ENCODE peak calls at places on chromosome 11, in seven cellular contexts. H is endothelial cell, U is glutamatergic neuron, K is astrocyte of the spinal cord, Z is thyroid gland, E is spleen, D is stomach. C is an unnamed sample.

GRCh38 chr11:109970516-109971183 is 122.5 kb upstream of the ZC3H12C start:
- DNase-seq in E (no peak), K (no peak), U (no peak), Z (no peak), D (no peak), H (no peak), C (no peak)

GRCh38 chr11:73404048-73404447 is 27.8 kb downstream of the RELT start:
- DNase-seq in H (peak), U (peak), D (peak), E (peak), Z (peak), K (peak), C (no peak)

GRCh38 chr11:116579857-116580727 is 192.7 kb downstream of the BUD13 start:
- DNase-seq in H (no peak), Z (no peak), U (peak), D (no peak), K (no peak), E (peak), C (no peak)

GRCh38 chr11:114109206-114110090 is 49.9 kb downstream of the ZBTB16 start:
- DNase-seq in H (no peak), D (no peak), K (no peak), U (no peak), E (no peak), Z (no peak), C (no peak)

GRCh38 chr11:62601114-62601363 is 626 bp downstream of the MTA2 start:
- DNase-seq in D (peak), Z (peak), K (no peak), E (peak), U (no peak), H (no peak), C (no peak)

GRCh38 chr11:33552756-33553155 is 147.9 kb downstream of the C11orf91 start:
- DNase-seq in U (no peak), D (no peak), E (no peak), K (peak), Z (no peak), H (no peak), C (no peak)

GRCh38 chr11:95084509-95084908 is 5.1 kb upstream of the ENDOD1 start:
- DNase-seq in K (no peak), H (no peak), D (no peak), Z (peak), U (no peak), E (no peak), C (no peak)

GRCh38 chr11:82731691-82732277 is 1.9 kb downstream of the FAM181B start:
- DNase-seq in E (no peak), D (no peak), K (no peak), U (no peak), Z (no peak), H (no peak), C (no peak)

GRCh38 chr11:86091566-86091965 is 22.7 kb upstream of the PICALM start:
- DNase-seq in U (no peak), K (peak), E (no peak), H (no peak), D (no peak), Z (no peak), C (no peak)

GRCh38 chr11:12744831-12745502 is 70.7 kb downstream of the TEAD1 start:
- DNase-seq in H (no peak), U (no peak), Z (peak), K (peak), E (no peak), D (no peak), C (no peak)

GRCh38 chr11:6799402-6799801 is at the start of gene OR6A2:
- DNase-seq in U (no peak), Z (no peak), H (no peak), D (no peak), K (no peak), E (no peak), C (no peak)

GRCh38 chr11:19578871-19579270 is 133.8 kb upstream of the NAV2 start:
- DNase-seq in U (no peak), K (no peak), H (no peak), D (no peak), Z (no peak), E (no peak), C (no peak)

GRCh38 chr11:108685419-108686161 is 20.7 kb downstream of the DDX10 start:
- DNase-seq in D (no peak), U (no peak), E (no peak), Z (no peak), H (no peak), K (peak), C (no peak)

GRCh38 chr11:67611165-67611564 is 4.4 kb downstream of the NDUFV1 start:
- DNase-seq in D (no peak), H (no peak), E (peak), U (no peak), Z (no peak), K (no peak), C (no peak)

GRCh38 chr11:126363706-126364245 is 8.3 kb downstream of the ST3GAL4 start:
- DNase-seq in D (no peak), U (no peak), H (no peak), Z (no peak), K (no peak), E (peak), C (peak)

GRCh38 chr11:63537293-63538101 is 889 bp downstream of the PLAAT4 start:
- DNase-seq in H (no peak), E (no peak), D (peak), Z (peak), U (no peak), K (peak), C (peak)

GRCh38 chr11:63917685-63918523 is 940 bp upstream of the RCOR2 start:
- DNase-seq in H (peak), E (no peak), D (peak), Z (peak), U (peak), K (peak), C (no peak)

GRCh38 chr11:117976445-117976844 is 9.7 kb upstream of the IL10RA start:
- DNase-seq in D (no peak), U (no peak), E (no peak), K (no peak), Z (no peak), H (no peak), C (no peak)

GRCh38 chr11:47330002-47330911 is 22.2 kb downstream of the MYBPC3 start:
- DNase-seq in D (peak), H (no peak), Z (no peak), K (peak), E (peak), U (no peak), C (no peak)

GRCh38 chr11:63503492-63503891 is 2.4 kb upstream of the LGALS12 start:
- DNase-seq in H (no peak), U (no peak), E (no peak), D (no peak), Z (no peak), K (no peak), C (no peak)

GRCh38 chr11:43643898-43644625 is 36.5 kb upstream of the HSD17B12 start:
- DNase-seq in H (peak), E (peak), Z (peak), K (peak), U (peak), D (peak), C (peak)

GRCh38 chr11:33195391-33196190 is 34.3 kb upstream of the CSTF3 start:
- DNase-seq in Z (peak), E (no peak), U (no peak), D (no peak), K (no peak), H (no peak), C (no peak)

GRCh38 chr11:114308689-114309089 is 12.5 kb downstream of the NNMT start:
- DNase-seq in K (peak), Z (no peak), U (no peak), E (no peak), D (no peak), H (no peak), C (no peak)

GRCh38 chr11:115886111-115886733 is 382.0 kb upstream of the CADM1 start:
- DNase-seq in E (no peak), U (no peak), Z (no peak), H (no peak), D (no peak), K (no peak), C (no peak)

GRCh38 chr11:16605440-16605970 is 132.9 kb upstream of the C11orf58 start:
- DNase-seq in U (peak), D (peak), H (peak), K (peak), E (peak), Z (peak), C (peak)

GRCh38 chr11:1276061-1276790 is 33.2 kb downstream of the TOLLIP start:
- DNase-seq in U (no peak), E (peak), K (no peak), Z (no peak), H (no peak), D (no peak), C (no peak)

GRCh38 chr11:40293655-40294342 is 1165.7 kb downstream of the LRRC4C start:
- DNase-seq in Z (peak), H (peak), U (peak), D (peak), K (peak), E (no peak), C (peak)

GRCh38 chr11:66600219-66600923 is 7.4 kb downstream of the CCS start:
- DNase-seq in E (no peak), U (no peak), D (no peak), Z (no peak), H (no peak), K (peak), C (no peak)

GRCh38 chr11:21604564-21604963 is 588.3 kb upstream of the ANO5 start:
- DNase-seq in H (no peak), E (no peak), U (no peak), K (no peak), Z (no peak), D (no peak), C (no peak)

GRCh38 chr11:120354068-120354467 is 17.9 kb downstream of the ARHGEF12 start:
- DNase-seq in Z (no peak), K (no peak), H (no peak), D (no peak), U (no peak), E (no peak), C (no peak)

DNA sequence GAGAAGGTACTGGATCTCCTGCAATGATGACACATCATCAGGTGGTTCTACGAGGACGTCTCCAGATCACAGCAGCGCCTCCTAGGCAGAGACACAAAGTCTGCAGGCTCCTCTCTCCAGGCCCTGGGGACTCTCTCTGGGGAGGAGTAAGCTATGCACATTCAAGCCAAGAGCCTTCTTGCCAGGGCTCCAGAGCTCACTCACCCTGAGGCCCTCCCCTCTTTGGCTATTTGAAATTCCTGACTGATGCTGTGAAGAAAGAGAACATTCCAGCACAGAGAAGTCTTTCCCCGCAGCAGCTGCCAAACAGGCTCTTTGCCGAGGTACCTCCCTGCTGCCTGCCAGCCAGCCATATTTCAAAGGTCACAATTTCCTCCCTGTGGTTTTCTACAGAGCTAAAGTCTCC is 204.9 kb downstream of the CSNK2A3 start:
- DNase-seq in U (no peak), D (no peak), Z (peak), K (peak), H (no peak), E (no peak), C (peak)
- TF ChIP-seq CTCF in U (no peak), D (no peak), Z (no peak), K (peak), H (no peak), E (no peak), C (peak)

DNA sequence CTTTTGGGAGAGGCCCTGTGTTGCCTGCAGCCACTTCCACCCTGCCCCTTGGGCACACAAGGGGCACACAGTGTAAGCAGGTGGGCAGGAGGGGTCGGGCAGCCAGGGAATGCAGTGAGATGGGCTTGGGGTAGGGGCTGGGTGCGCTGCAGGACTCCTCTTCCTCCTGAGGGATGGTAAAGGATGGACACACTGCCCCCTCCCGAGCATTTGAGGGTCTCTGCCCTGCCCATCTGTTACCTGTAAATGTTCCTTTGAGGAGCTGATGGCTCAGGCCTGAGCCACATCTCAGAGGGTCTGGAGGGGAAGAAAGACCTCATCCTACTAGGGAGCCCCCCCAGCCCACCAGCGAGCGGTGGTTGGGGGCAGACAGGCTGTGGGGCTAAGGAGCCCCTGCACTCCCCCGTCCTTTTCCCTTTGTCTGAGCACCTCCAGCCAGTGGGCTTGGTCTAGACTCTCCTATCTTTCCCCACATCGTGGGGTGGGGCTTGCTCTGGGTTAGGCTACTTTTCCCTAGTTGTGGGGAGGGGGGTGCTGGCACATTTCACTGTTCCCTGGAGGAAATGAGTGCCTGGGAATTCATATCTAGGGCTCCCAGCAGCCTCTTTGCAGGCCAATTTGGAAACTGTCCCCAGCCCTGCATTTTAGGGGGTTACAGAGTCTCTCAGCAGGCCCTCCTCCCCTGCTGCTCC is 1.7 kb upstream of the TSSC4 start:
- DNase-seq in K (no peak), H (no peak), U (no peak), Z (no peak), D (no peak), E (no peak), C (no peak)
- TF ChIP-seq CTCF in K (no peak), H (no peak), U (no peak), Z (no peak), D (no peak), E (no peak), C (no peak)

GRCh38 chr11:111978028-111978771 is 41.1 kb downstream of the DIXDC1 start:
- DNase-seq in K (peak), E (no peak), Z (no peak), U (peak), H (peak), D (no peak), C (no peak)
- TF ChIP-seq CTCF in K (no peak), E (no peak), Z (no peak), U (no peak), H (no peak), D (no peak), C (no peak)

DNA sequence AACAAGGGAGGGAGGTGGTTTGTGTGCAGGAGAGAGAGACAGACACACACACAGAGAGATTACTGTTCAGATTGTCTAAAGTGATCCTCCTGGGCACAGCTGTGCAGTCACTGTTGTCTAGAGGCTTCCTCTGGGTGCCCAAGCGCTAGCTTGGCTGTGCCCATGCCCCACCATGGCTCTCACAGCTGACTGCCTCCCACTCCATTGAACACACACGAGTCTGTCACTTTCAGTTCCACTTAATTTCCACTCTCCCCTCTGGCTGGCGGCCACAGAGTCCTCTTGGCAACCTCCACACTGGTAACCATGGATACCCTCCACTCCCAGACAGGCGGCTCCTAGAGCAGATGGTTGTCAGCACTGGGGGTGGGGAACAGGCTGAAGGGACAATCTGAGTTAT is 29.1 kb downstream of the MAP6 start:
- DNase-seq in U (peak), E (peak), K (peak), H (no peak), D (peak), Z (peak), C (peak)
- TF ChIP-seq CTCF in U (no peak), E (no peak), K (no peak), H (no peak), D (no peak), Z (no peak), C (no peak)

DNA sequence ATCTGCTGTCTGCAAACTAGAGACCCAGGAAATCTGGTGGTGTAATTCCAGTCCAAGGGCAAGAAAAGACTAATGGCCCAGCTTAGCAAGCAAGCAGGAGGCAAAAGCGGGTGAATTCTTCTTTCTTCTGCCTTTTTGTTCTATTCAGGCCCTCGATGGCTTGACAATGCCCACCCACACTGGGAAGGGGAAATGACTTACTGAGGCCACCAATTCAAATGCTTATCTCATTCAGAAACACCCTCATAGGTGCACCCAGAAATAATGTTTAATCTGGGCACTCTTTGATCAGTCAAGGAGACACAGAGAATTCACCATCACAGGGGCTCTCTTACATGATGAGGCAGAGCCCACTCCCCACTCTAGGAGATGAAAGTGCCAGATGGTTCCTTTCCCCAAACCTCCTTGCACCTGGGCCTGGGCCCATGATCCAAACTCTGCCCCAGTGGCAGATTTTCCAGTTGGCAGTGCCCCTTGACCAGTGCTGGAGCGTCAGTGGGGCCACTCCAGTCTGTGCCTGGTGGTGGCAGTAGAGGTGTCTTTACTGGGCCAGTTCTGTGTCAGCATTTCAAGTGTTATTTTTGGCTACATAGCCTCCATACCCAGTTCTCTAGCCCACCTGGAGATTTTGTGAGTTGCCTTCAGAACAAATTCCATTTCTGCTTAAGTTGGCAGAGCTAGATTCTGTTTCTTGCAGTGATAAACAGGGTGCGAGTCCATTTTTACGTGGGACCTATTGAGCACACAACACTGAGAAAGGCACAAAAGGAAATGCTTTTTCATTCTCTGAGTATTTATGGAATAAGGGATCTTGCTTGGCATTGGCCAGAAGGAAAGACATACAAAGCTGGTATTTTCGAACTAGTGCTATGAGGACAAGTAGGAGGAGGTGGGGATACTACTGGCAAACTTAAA is 7.5 kb downstream of the ELMOD1 start:
- DNase-seq in Z (peak), U (peak), D (no peak), K (no peak), H (peak), E (no peak), C (peak)
- TF ChIP-seq CTCF in Z (no peak), U (peak), D (no peak), K (peak), H (no peak), E (no peak), C (peak)

GRCh38 chr11:18492888-18493287 is 33.9 kb downstream of the TSG101 start:
- DNase-seq in H (no peak), K (no peak), D (no peak), Z (peak), E (no peak), U (no peak), C (no peak)

GRCh38 chr11:18498039-18498438 is 28.7 kb downstream of the TSG101 start:
- DNase-seq in D (no peak), U (no peak), K (no peak), E (no peak), Z (no peak), H (no peak), C (no peak)

GRCh38 chr11:18495703-18496102 is 31.0 kb downstream of the TSG101 start:
- DNase-seq in K (no peak), H (no peak), Z (no peak), E (no peak), U (no peak), D (no peak), C (no peak)

GRCh38 chr11:18493310-18493709 is 33.4 kb downstream of the TSG101 start:
- DNase-seq in H (no peak), E (no peak), U (no peak), Z (no peak), D (no peak), K (no peak), C (no peak)

DNA sequence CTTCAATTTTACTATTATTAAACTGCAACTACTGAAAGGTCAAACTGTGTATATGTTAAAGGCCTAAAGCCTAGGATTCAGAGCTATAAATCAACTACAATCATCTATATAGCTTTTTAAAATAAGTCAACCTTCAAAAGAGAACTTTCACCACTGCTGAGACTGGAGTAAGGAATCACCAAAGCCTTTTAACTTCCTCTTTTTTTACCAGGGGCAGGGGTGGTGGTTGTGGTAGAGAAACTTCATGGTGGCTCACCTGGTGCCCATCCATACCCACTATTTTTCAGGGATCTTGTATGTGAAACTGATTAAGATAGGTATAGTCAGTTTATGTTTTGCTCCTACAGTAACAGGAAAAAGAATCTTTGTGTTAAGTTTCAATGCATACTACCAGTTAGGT is 31.5 kb downstream of the TSG101 start:
- DNase-seq in E (no peak), K (no peak), Z (no peak), D (no peak), H (no peak), U (no peak), C (no peak)
- TF ChIP-seq CTCF in E (no peak), K (no peak), Z (no peak), D (no peak), H (no peak), U (no peak), C (no peak)

GRCh38 chr11:74634537-74634936 is 42.2 kb downstream of the POLD3 start:
- DNase-seq in H (no peak), Z (peak), E (no peak), D (no peak), K (peak), U (no peak), C (no peak)
- TF ChIP-seq CTCF in H (no peak), Z (no peak), E (no peak), D (no peak), K (peak), U (no peak), C (peak)

GRCh38 chr11:131491503-131491902 is 121.1 kb downstream of the NTM start:
- DNase-seq in E (no peak), D (no peak), K (no peak), Z (no peak), U (no peak), H (no peak), C (no peak)
- TF ChIP-seq CTCF in E (no peak), D (no peak), K (no peak), Z (no peak), U (no peak), H (no peak), C (no peak)